ENCODE peak calls at places on chromosomes 7 and 10, in four cellular contexts. J, H, B and M are unnamed samples.

GRCh38 chr7:30928254-30928872 is 16.7 kb downstream of the AQP1 start:
- DNase-seq in J (no peak), H (no peak), B (no peak), M (no peak)

GRCh38 chr7:121273467-121274167 is 55.2 kb upstream of the WNT16 start:
- DNase-seq in H (no peak), B (no peak), J (no peak), M (no peak)

GRCh38 chr10:116974442-116975005 is 30.5 kb downstream of the SHTN1 start:
- DNase-seq in H (no peak), J (no peak), B (no peak), M (no peak)

GRCh38 chr10:46283217-46283944 is 3.4 kb upstream of the ANTXRL start:
- DNase-seq in J (no peak), H (no peak), B (peak; percentile 38), M (no peak)

GRCh38 chr7:50699143-50699542 is 83.6 kb downstream of the GRB10 start:
- DNase-seq in H (no peak), B (no peak), J (no peak), M (no peak)

GRCh38 chr10:6055929-6056328 is 6.2 kb downstream of the IL2RA start:
- DNase-seq in J (no peak), H (no peak), B (no peak), M (no peak)

GRCh38 chr7:3964980-3965606 is 664.0 kb downstream of the SDK1 start:
- DNase-seq in J (no peak), B (no peak), H (no peak), M (no peak)

GRCh38 chr7:115779561-115779960 is 251.0 kb downstream of the TFEC start:
- DNase-seq in B (no peak), H (no peak), J (no peak), M (no peak)

GRCh38 chr10:124306922-124307371 is 111.8 kb downstream of the OAT start:
- DNase-seq in H (no peak), J (no peak), B (no peak), M (no peak)

GRCh38 chr10:121608669-121609190 is 10.5 kb upstream of the FGFR2 start:
- DNase-seq in B (peak; percentile 26), J (no peak), H (peak; percentile 71), M (no peak)

GRCh38 chr7:128361463-128362441 is at the start of gene PRRT4:
- DNase-seq in J (no peak), B (no peak), H (peak; percentile 60), M (no peak)

GRCh38 chr10:119415121-119415520 is 127.4 kb downstream of the RGS10 start:
- DNase-seq in H (no peak), B (no peak), J (no peak), M (no peak)

GRCh38 chr10:96222908-96223307 is 48.5 kb downstream of the BLNK start:
- DNase-seq in J (no peak), H (no peak), B (no peak), M (no peak)

GRCh38 chr10:94088926-94089381 is 95.2 kb downstream of the PLCE1 start:
- DNase-seq in B (no peak), H (peak; percentile 20), J (no peak), M (no peak)

GRCh38 chr7:124196519-124196918 is 163.7 kb upstream of the TMEM229A start:
- DNase-seq in B (no peak), H (no peak), J (no peak), M (no peak)

GRCh38 chr10:11673346-11674330 is 62.2 kb upstream of the USP6NL start:
- DNase-seq in B (peak; percentile 78), J (no peak), H (no peak), M (no peak)

GRCh38 chr7:93178213-93178612 is 30.0 kb upstream of the SAMD9L start:
- DNase-seq in J (no peak), B (no peak), H (no peak), M (no peak)

GRCh38 chr7:108293190-108293612 is 163.0 kb downstream of the NRCAM start:
- DNase-seq in H (no peak), B (no peak), J (no peak), M (no peak)

GRCh38 chr10:36441557-36441956 is 683.8 kb upstream of the ANKRD30A start:
- DNase-seq in J (no peak), H (no peak), B (no peak), M (no peak)

GRCh38 chr7:106059556-106059955 is 52.6 kb downstream of the SYPL1 start:
- DNase-seq in B (no peak), J (no peak), H (no peak), M (no peak)

GRCh38 chr7:106057962-106058901 is 53.9 kb downstream of the SYPL1 start:
- DNase-seq in J (peak; percentile 88), B (peak; percentile 98), H (no peak), M (peak; percentile 34)

GRCh38 chr7:106057204-106057961 is 54.7 kb downstream of the SYPL1 start:
- DNase-seq in H (no peak), J (no peak), B (peak; percentile 68), M (no peak)

GRCh38 chr7:106060394-106060920 is 51.7 kb downstream of the SYPL1 start:
- DNase-seq in B (no peak), J (no peak), H (no peak), M (no peak)

GRCh38 chr7:106058925-106059324 is 53.2 kb downstream of the SYPL1 start:
- DNase-seq in J (no peak), B (peak; percentile 43), H (no peak), M (no peak)
- H3K27ac ChIP-seq in J (peak overlapping the region; percentile 88), B (peak overlapping the region; percentile 98), H (no peak overlapping the region), M (peak overlapping the region; percentile 83)

GRCh38 chr7:151744656-151745055 is 132.3 kb downstream of the PRKAG2 start:
- DNase-seq in B (no peak), J (no peak), H (no peak), M (no peak)

GRCh38 chr7:151744051-151744580 is 132.8 kb downstream of the PRKAG2 start:
- DNase-seq in B (no peak), J (no peak), H (no peak), M (no peak)

GRCh38 chr7:151743481-151743983 is 133.4 kb downstream of the PRKAG2 start:
- DNase-seq in B (no peak), H (no peak), J (no peak), M (no peak)

GRCh38 chr7:151745706-151746105 is 131.2 kb downstream of the PRKAG2 start:
- DNase-seq in B (no peak), H (no peak), J (no peak), M (no peak)

DNA sequence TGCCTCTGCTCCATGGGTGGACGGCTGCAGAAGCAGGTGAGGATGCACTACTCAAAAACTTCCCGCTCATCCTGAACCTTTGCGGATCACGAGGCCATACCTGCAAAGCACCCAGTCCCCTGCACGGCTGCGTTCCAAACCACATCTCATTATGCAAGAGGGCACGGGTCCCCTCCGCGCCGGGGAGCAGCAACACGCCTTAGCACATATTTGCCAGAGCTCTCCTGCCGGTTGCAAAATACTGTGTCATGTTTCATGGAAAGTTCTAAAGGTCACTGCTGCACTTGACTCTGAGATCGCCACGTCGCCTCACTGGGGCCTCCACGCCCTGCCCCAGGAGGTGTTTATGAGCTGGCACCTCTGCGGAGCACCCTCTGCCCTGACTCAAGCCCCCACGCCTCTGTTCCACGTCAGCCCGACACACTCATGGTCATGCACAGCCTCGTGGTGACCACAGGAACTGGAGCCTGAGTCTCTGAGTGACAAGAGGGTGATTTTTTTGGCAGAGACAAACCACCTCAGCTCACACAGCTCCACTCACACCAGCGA is 131.8 kb downstream of the PRKAG2 start:
- DNase-seq in J (no peak), H (no peak), B (no peak), M (no peak)
- H3K27ac ChIP-seq in J (no peak overlapping the region), H (no peak overlapping the region), B (no peak overlapping the region), M (no peak overlapping the region)

GRCh38 chr10:67662415-67662814 is 33.6 kb downstream of the CTNNA3 start:
- DNase-seq in B (no peak), H (no peak), J (no peak), M (no peak)

GRCh38 chr10:67665491-67665890 is 30.5 kb downstream of the CTNNA3 start:
- DNase-seq in J (peak; percentile 48), B (peak; percentile 27), H (no peak), M (no peak)

GRCh38 chr10:67664936-67665335 is 31.1 kb downstream of the CTNNA3 start:
- DNase-seq in J (no peak), H (no peak), B (no peak), M (no peak)

GRCh38 chr10:67666416-67667043 is 29.5 kb downstream of the CTNNA3 start:
- DNase-seq in J (no peak), H (no peak), B (peak; percentile 50), M (no peak)

DNA sequence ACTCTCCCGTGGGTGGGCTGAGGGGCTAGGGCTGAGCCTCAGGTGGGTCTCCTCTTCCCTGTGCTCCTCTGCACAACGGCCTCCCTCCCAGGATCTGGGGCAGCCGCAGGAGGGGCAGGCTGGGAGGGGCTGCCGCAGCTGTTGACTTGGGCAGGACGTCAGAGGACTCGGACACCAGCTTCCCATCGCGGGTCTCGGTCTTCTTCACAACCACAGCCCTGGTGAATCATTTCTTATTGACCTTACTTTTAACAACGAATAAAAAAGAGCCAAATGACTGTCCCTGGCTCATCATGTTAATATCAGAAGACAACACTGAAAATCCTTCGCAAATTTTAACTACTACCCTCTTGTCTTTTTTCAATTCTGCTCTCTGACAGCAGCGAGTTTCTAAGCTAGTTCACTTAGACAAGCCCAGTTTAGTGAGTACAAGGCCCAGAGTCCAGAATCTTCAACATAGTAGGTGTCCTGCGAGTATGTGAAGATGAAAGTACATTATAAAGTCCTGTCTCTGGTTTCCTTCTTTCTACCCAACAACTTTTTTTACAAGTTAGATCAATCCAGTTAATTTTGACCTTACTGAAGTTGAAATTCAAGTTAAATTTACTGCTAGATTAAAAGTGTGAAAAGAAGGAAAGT is 32.4 kb downstream of the CTNNA3 start:
- DNase-seq in H (no peak), B (no peak), J (peak; percentile 12), M (no peak)
- H3K27ac ChIP-seq in H (no peak overlapping the region), B (no peak overlapping the region), J (peak overlapping the region; percentile 92), M (no peak overlapping the region)

GRCh38 chr7:44084695-44085094 is 2.4 kb upstream of the POLM start:
- DNase-seq in J (no peak), B (no peak), H (no peak), M (no peak)

GRCh38 chr7:44085549-44085948 is 3.2 kb upstream of the POLM start:
- DNase-seq in H (no peak), J (no peak), B (no peak), M (no peak)

GRCh38 chr7:44083796-44084195 is 1.5 kb upstream of the POLM start:
- DNase-seq in J (no peak), H (no peak), B (no peak), M (no peak)

GRCh38 chr7:44086627-44087026 is 4.3 kb upstream of the POLM start:
- DNase-seq in H (no peak), B (no peak), J (no peak), M (no peak)

DNA sequence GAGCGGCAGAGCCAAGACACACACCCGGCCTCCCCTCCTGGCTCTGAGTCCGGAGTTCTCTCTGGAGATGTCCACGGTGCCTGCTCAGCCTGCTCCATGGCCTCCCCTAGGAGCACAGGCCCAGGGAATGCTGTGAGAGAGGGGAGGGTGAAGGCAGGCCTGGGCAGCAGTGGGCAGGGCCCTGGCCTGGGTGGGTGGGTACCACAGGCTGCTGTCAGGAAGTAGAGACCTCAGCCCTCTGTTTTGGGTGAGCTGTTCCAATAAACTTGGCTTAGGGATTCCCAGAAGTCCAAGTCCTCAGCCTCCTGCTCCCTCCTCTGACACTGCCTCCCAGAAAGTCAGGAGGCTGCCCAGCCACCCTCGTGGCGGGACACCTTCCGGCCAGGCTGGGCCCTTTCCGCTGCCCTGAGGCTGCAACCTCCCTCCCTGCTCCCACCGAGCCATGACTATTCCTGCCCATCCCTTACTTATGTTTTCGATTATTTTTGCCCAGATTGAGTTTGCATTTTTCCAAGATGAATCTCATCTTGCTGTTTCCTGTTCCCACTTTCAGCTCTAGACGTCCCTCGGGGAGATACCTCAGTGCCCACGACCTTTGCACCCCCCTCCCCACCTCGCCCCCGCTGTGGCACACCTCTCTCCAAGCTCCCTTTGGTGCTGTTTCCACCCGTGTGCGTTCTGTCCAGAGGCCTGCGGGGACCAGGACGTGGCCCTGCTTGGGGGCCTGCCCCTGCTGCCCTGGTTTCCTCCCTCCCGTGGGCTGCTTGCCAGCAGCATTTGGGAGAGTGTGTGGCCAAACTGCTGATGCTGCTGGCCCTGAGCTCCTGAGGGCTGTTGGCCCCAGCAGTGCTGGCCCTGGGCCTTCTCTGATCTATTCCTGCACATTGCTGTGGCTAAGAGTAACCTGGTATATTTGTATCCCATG is 5.8 kb upstream of the POLM start:
- DNase-seq in J (no peak), B (no peak), H (peak; percentile 85), M (no peak)
- H3K27ac ChIP-seq in J (peak overlapping the region; percentile 73), B (no peak overlapping the region), H (peak overlapping the region; percentile 92), M (peak overlapping the region; percentile 84)